ENCODE peak calls at places on chromosomes 13 and 19, in five cellular contexts. M is bronchial epithelial cell, K is body of pancreas, G is HCT116, Y is lower lobe of right lung. E is an unnamed sample.
A peak's percentile ranks its signal among the peaks of the same experiment; 100 is the strongest.

GRCh38 chr13:95248953-95249352 is 52.3 kb downstream of the ABCC4 start:
- DNase-seq in K (no peak), Y (no peak), G (no peak), M (no peak), E (no peak)

GRCh38 chr13:113121183-113121927 is 1.2 kb upstream of the F10 start:
- DNase-seq in M (no peak), K (no peak), Y (peak; percentile 32), G (no peak), E (no peak)

GRCh38 chr19:37197768-37198167 is 12.6 kb downstream of the ZNF585B start:
- DNase-seq in K (no peak), G (no peak), M (no peak), Y (no peak), E (no peak)

GRCh38 chr13:94968757-94969086 is 256.4 kb upstream of the SOX21 start:
- DNase-seq in Y (no peak), M (no peak), G (no peak), K (no peak), E (no peak)

GRCh38 chr13:40082644-40083043 is 427.2 kb downstream of the COG6 start:
- DNase-seq in M (no peak), Y (no peak), G (no peak), K (peak; percentile 34), E (no peak)

GRCh38 chr13:48165063-48165462 is 67.9 kb upstream of the ITM2B start:
- DNase-seq in Y (no peak), G (no peak), K (no peak), M (peak; percentile 59), E (no peak)

GRCh38 chr13:25295228-25295627 is 6.2 kb upstream of the NUP58 start:
- DNase-seq in K (no peak), G (no peak), Y (no peak), M (peak; percentile 55), E (no peak)

GRCh38 chr13:52949044-52949443 is 79.6 kb upstream of the OLFM4 start:
- DNase-seq in K (no peak), G (no peak), Y (no peak), M (no peak), E (no peak)

GRCh38 chr19:35313614-35314013 is 15.4 kb upstream of the CD22 start:
- DNase-seq in M (no peak), Y (no peak), K (no peak), G (no peak), E (no peak)

GRCh38 chr13:63433546-63434150 is 2018.0 kb upstream of the PCDH20 start:
- DNase-seq in M (peak; percentile 18), Y (no peak), G (no peak), K (no peak), E (no peak)

GRCh38 chr13:91398413-91399188 is at the start of gene GPC5:
- DNase-seq in Y (peak; percentile 83), G (peak; percentile 10), K (peak; percentile 70), M (peak; percentile 43), E (no peak)

GRCh38 chr13:68927387-68928026 is 1180.1 kb upstream of the ATXN8OS start:
- DNase-seq in M (peak; percentile 3), Y (no peak), K (no peak), G (peak; percentile 33), E (no peak)

GRCh38 chr19:11797491-11797890 is 832 bp upstream of the ZNF491 start:
- DNase-seq in G (peak; percentile 36), Y (peak; percentile 87), K (peak; percentile 97), M (peak; percentile 79), E (peak; percentile 80)
- H3K4me3 ChIP-seq in G (no peak overlapping the region), Y (peak overlapping the region; percentile 65), K (no peak overlapping the region), M (no peak overlapping the region), E (no peak overlapping the region)

GRCh38 chr19:17305211-17305516 is 508 bp upstream of the MRPL34 start:
- DNase-seq in K (no peak), M (no peak), Y (peak; percentile 98), G (no peak), E (no peak)
- H3K4me3 ChIP-seq in K (no peak overlapping the region), M (no peak overlapping the region), Y (peak overlapping the region; percentile 68), G (no peak overlapping the region), E (peak overlapping the region; percentile 66)

GRCh38 chr19:55493650-55494171 is 5.5 kb downstream of the SSC5D start:
- DNase-seq in Y (no peak), K (no peak), G (no peak), M (no peak), E (no peak)
- H3K4me3 ChIP-seq in Y (peak overlapping the region; percentile 37), K (no peak overlapping the region), G (no peak overlapping the region), M (no peak overlapping the region), E (no peak overlapping the region)

DNA sequence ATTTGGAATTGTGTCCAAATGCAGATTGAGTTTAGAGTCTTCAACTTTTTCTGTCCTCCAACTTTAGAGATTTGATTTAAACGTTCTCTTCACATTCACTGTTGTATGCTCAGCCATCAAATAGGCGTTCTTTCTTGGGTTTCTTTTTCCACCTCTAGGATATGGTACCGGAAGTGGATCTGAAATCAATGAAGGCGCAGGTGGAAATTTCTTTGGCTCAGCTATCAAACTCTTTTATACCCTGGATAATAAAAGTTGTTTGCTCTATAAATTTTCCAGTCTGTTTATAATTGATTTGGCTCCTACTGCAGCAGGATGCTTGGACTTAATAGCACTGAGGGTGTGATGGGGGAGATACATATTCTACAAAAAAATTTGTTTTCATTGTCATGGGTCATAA is 1.6 kb downstream of the COG3 start:
- DNase-seq in Y (no peak), M (no peak), G (no peak), K (no peak), E (no peak)
- H3K4me3 ChIP-seq in Y (peak overlapping the region; percentile 97), M (no peak overlapping the region), G (no peak overlapping the region), K (no peak overlapping the region), E (peak overlapping the region; percentile 88)

DNA sequence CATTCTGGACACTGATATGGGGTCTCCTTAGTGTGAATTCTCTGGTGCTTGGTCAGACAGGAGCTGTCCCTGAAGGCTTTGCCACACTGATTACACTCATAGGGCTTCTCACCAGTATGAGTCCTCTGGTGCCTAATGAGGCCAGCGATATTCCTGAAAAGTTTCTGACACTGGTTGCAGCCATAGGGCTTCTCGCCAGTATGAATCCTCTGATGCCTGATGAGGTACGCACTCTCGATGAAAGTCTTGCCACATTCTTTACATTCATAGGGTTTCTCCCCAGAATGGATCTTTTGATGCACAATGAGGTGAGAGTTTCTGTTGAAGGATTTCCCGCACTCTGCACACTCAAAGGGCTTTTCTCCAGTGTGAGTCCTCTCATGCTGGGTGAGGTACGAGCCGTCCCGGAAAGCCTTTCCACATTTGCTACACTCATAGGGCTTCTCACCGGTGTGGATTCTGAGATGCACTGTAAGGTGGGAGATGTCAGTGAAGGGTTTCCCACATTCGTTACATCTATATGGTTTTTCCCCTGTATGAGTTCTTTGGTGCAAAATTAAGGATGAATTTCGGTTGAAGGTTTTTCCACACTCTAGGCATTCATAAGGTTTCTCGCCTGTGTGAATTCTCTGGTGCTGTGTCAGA is 22.4 kb downstream of the ZNF329 start:
- DNase-seq in M (no peak), G (no peak), K (no peak), Y (no peak), E (no peak)
- H3K4me3 ChIP-seq in M (no peak overlapping the region), G (no peak overlapping the region), K (no peak overlapping the region), Y (no peak overlapping the region), E (no peak overlapping the region)

GRCh38 chr13:39040206-39040605 is 1.9 kb downstream of the NHLRC3 start:
- DNase-seq in G (no peak), K (no peak), Y (no peak), M (no peak), E (no peak)
- H3K4me3 ChIP-seq in G (no peak overlapping the region), K (no peak overlapping the region), Y (peak overlapping the region; percentile 94), M (no peak overlapping the region), E (no peak overlapping the region)

GRCh38 chr19:281992-282391 is 9.2 kb downstream of the PLPP2 start:
- DNase-seq in M (no peak), Y (no peak), G (no peak), K (no peak), E (no peak)

GRCh38 chr19:279231-279630 is 12.0 kb downstream of the PLPP2 start:
- DNase-seq in G (no peak), K (no peak), Y (no peak), M (no peak), E (no peak)

GRCh38 chr19:279656-280055 is 11.5 kb downstream of the PLPP2 start:
- DNase-seq in G (no peak), Y (no peak), M (no peak), K (no peak), E (no peak)

GRCh38 chr19:281156-281853 is 9.9 kb downstream of the PLPP2 start:
- DNase-seq in M (no peak), Y (no peak), G (no peak), K (no peak), E (no peak)

DNA sequence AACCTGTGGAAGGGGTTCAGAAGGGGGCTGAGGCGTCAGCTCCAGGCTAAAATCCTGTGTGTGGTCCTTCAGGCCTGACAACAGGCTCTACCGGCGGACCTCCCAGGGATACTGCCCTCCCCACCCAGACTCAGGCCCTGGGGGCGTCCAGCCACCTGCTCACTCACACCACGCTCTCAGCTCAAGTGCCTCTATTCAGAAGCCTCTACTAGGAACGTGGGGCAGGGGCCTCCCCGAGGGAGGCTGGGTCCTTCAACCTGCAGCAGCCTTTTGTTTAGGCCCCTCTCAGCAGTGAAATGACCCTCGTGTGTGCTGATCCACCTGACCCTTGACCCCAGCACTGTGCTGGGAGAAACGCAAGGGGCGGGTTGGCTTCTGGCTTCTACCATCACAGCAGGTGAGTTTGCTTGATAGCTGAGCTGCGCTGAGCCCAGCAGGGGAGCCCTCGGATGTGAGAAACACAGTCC is 10.6 kb downstream of the PLPP2 start:
- DNase-seq in K (no peak), Y (no peak), M (no peak), G (no peak), E (no peak)
- H3K4me3 ChIP-seq in K (no peak overlapping the region), Y (no peak overlapping the region), M (no peak overlapping the region), G (no peak overlapping the region), E (no peak overlapping the region)

GRCh38 chr13:50914301-50914700 is 4.7 kb downstream of the RNASEH2B start:
- DNase-seq in Y (no peak), G (no peak), K (no peak), M (no peak), E (no peak)
- H3K4me3 ChIP-seq in Y (no peak overlapping the region), G (no peak overlapping the region), K (no peak overlapping the region), M (no peak overlapping the region), E (no peak overlapping the region)

E was measured in HFF-Myc.